ENCODE peak calls at places on chromosomes 6 and 20, in seven cellular contexts. P is HuH-7.5; U is AG09309; I is GOT3; Y is activated T-helper 1 cell treated with anti-CD3 and anti-CD28 coated beads, Interleukin-12 subunit alpha, Interleukin-12 subunit beta, Interleukin-2, Interleukin-4 antibody, amounts not matched to agents 30 ng/mL and 10 ng/mL and 1 ng/mL, durations not matched to agents 14 hours and 24 hours and 36 hours; R is GM04504; E is nephron progenitor cell. M is an unnamed sample.

GRCh38 chr20:11585752-11586352 is 331.8 kb upstream of the BTBD3 start:
- DNase-seq in P (no peak), U (no peak), I (no peak), Y (no peak), R (peak), E (no peak), M (no peak)

GRCh38 chr6:150452642-150453243 is 83.9 kb downstream of the IYD start:
- DNase-seq in P (no peak), U (no peak), I (no peak), Y (no peak), R (no peak), E (peak), M (no peak)

GRCh38 chr20:45792513-45793118 is 862 bp downstream of the DNTTIP1 start:
- DNase-seq in P (no peak), U (no peak), I (no peak), Y (no peak), R (no peak), E (no peak), M (no peak)

GRCh38 chr6:35236223-35236622 is 22.5 kb downstream of the SCUBE3 start:
- DNase-seq in P (no peak), U (no peak), I (no peak), Y (no peak), R (no peak), E (no peak), M (no peak)

GRCh38 chr6:82953871-82954270 is 111.8 kb downstream of the UBE3D start:
- DNase-seq in P (no peak), U (no peak), I (no peak), Y (no peak), R (no peak), E (no peak), M (no peak)

GRCh38 chr20:50192364-50193168 is 1.9 kb downstream of the CEBPB start:
- DNase-seq in P (peak), U (peak), I (peak), Y (peak), R (peak), E (peak), M (peak)

GRCh38 chr6:65595540-65595939 is 111.5 kb downstream of the EYS start:
- DNase-seq in P (no peak), U (no peak), I (no peak), Y (no peak), R (no peak), E (no peak), M (no peak)

GRCh38 chr6:117206951-117207687 is 58.2 kb upstream of the VGLL2 start:
- DNase-seq in P (peak), U (no peak), I (no peak), Y (no peak), R (no peak), E (peak), M (no peak)

GRCh38 chr20:49901588-49901987 is 13.7 kb downstream of the SPATA2 start:
- DNase-seq in P (no peak), U (no peak), I (no peak), Y (no peak), R (no peak), E (no peak), M (no peak)

GRCh38 chr6:143962644-143962929 is 45.5 kb downstream of the PLAGL1 start:
- DNase-seq in P (no peak), U (peak), I (no peak), Y (no peak), R (peak), E (no peak), M (no peak)

GRCh38 chr6:127178746-127179145 is 60.3 kb downstream of the RSPO3 start:
- DNase-seq in P (no peak), U (no peak), I (no peak), Y (no peak), R (no peak), E (no peak), M (no peak)

GRCh38 chr6:84018453-84019061 is 15.0 kb upstream of the MRAP2 start:
- DNase-seq in P (no peak), U (no peak), I (no peak), Y (no peak), R (no peak), E (no peak), M (no peak)

GRCh38 chr20:23320317-23320716 is 30.3 kb upstream of the NXT1 start:
- DNase-seq in P (peak), U (no peak), I (no peak), Y (no peak), R (peak), E (no peak), M (peak)

GRCh38 chr6:166307082-166307980 is 861 bp downstream of the PRR18 start:
- DNase-seq in P (peak), U (no peak), I (no peak), Y (no peak), R (no peak), E (peak), M (no peak)

GRCh38 chr6:10690651-10691445 is 3.6 kb downstream of the C6orf52 start:
- DNase-seq in P (no peak), U (no peak), I (no peak), Y (no peak), R (no peak), E (no peak), M (no peak)

GRCh38 chr6:159444073-159444472 is 249.0 kb downstream of the SOD2 start:
- DNase-seq in P (no peak), U (no peak), I (no peak), Y (no peak), R (no peak), E (no peak), M (no peak)

GRCh38 chr6:140319209-140319608 is 944.8 kb upstream of the CITED2 start:
- DNase-seq in P (no peak), U (peak), I (no peak), Y (no peak), R (no peak), E (no peak), M (no peak)

GRCh38 chr20:24990810-24991252 is 1.7 kb downstream of the APMAP start:
- DNase-seq in P (no peak), U (no peak), I (no peak), Y (no peak), R (no peak), E (no peak), M (no peak)

GRCh38 chr20:42308980-42309524 is 690.9 kb upstream of the CHD6 start:
- DNase-seq in P (no peak), U (no peak), I (no peak), Y (no peak), R (no peak), E (no peak), M (no peak)

GRCh38 chr20:3204124-3204794 is at the start of gene DDRGK1:
- DNase-seq in P (peak), U (no peak), I (peak), Y (peak), R (peak), E (peak), M (peak)

GRCh38 chr6:53628354-53629119 is 37.0 kb downstream of the KLHL31 start:
- DNase-seq in P (no peak), U (peak), I (no peak), Y (no peak), R (peak), E (no peak), M (no peak)

GRCh38 chr6:79127660-79128059 is 49.6 kb upstream of the PHIP start:
- DNase-seq in P (no peak), U (no peak), I (no peak), Y (no peak), R (no peak), E (no peak), M (no peak)